ENCODE peak calls at places on chromosomes 1 and 21, in four cellular contexts. One of them, this sample, is unnamed.

GRCh38 chr1:116359060-116359830 is 13.8 kb upstream of the ATP1A1 start:
- DNase-seq in activated CD4-positive, alpha-beta T cell treated with anti-CD3 and anti-CD28 coated beads for 48 hours: no peak
- DNase-seq in neural crest cell: no peak
- DNase-seq in D341Med: no peak
- DNase-seq in this sample: no peak

GRCh38 chr1:167605576-167605975 is 24.5 kb upstream of the RCSD1 start:
- DNase-seq in neural crest cell: no peak
- DNase-seq in D341Med: no peak
- DNase-seq in activated CD4-positive, alpha-beta T cell treated with anti-CD3 and anti-CD28 coated beads for 48 hours: no peak
- DNase-seq in this sample: no peak

GRCh38 chr1:54384921-54385726 is 21.1 kb downstream of the SSBP3 start:
- DNase-seq in activated CD4-positive, alpha-beta T cell treated with anti-CD3 and anti-CD28 coated beads for 48 hours: no peak
- DNase-seq in neural crest cell: no peak
- DNase-seq in D341Med: no peak
- DNase-seq in this sample: no peak

GRCh38 chr1:22177354-22178003 is 34.6 kb upstream of the WNT4 start:
- DNase-seq in neural crest cell: no peak
- DNase-seq in activated CD4-positive, alpha-beta T cell treated with anti-CD3 and anti-CD28 coated beads for 48 hours: peak
- DNase-seq in D341Med: no peak
- DNase-seq in this sample: no peak

GRCh38 chr1:94068096-94068830 is 52.7 kb downstream of the ABCA4 start:
- DNase-seq in activated CD4-positive, alpha-beta T cell treated with anti-CD3 and anti-CD28 coated beads for 48 hours: no peak
- DNase-seq in D341Med: no peak
- DNase-seq in neural crest cell: no peak
- DNase-seq in this sample: no peak

GRCh38 chr1:230592848-230593247 is 49.4 kb upstream of the COG2 start:
- DNase-seq in neural crest cell: no peak
- DNase-seq in D341Med: no peak
- DNase-seq in activated CD4-positive, alpha-beta T cell treated with anti-CD3 and anti-CD28 coated beads for 48 hours: no peak
- DNase-seq in this sample: no peak

GRCh38 chr21:46151989-46152938 is 3.1 kb downstream of the FTCD start:
- DNase-seq in neural crest cell: no peak
- DNase-seq in D341Med: no peak
- DNase-seq in activated CD4-positive, alpha-beta T cell treated with anti-CD3 and anti-CD28 coated beads for 48 hours: peak
- DNase-seq in this sample: no peak

GRCh38 chr1:164783778-164784555 is 225.0 kb downstream of the PBX1 start:
- DNase-seq in activated CD4-positive, alpha-beta T cell treated with anti-CD3 and anti-CD28 coated beads for 48 hours: no peak
- DNase-seq in D341Med: no peak
- DNase-seq in neural crest cell: no peak
- DNase-seq in this sample: no peak

GRCh38 chr1:7404046-7404742 is 366.9 kb upstream of the VAMP3 start:
- DNase-seq in activated CD4-positive, alpha-beta T cell treated with anti-CD3 and anti-CD28 coated beads for 48 hours: no peak
- DNase-seq in neural crest cell: peak
- DNase-seq in D341Med: peak
- DNase-seq in this sample: no peak

GRCh38 chr1:213623103-213623581 is 364.6 kb upstream of the PROX1 start:
- DNase-seq in activated CD4-positive, alpha-beta T cell treated with anti-CD3 and anti-CD28 coated beads for 48 hours: no peak
- DNase-seq in D341Med: no peak
- DNase-seq in neural crest cell: no peak
- DNase-seq in this sample: no peak

GRCh38 chr21:42592156-42592820 is 61.1 kb upstream of the PDE9A start:
- DNase-seq in D341Med: no peak
- DNase-seq in neural crest cell: no peak
- DNase-seq in activated CD4-positive, alpha-beta T cell treated with anti-CD3 and anti-CD28 coated beads for 48 hours: no peak
- DNase-seq in this sample: no peak

GRCh38 chr21:45846373-45847160 is 135.0 kb upstream of the COL6A1 start:
- DNase-seq in activated CD4-positive, alpha-beta T cell treated with anti-CD3 and anti-CD28 coated beads for 48 hours: no peak
- DNase-seq in D341Med: no peak
- DNase-seq in neural crest cell: no peak
- DNase-seq in this sample: no peak

GRCh38 chr1:1623181-1623630 is 7.9 kb downstream of the MIB2 start:
- DNase-seq in neural crest cell: no peak
- DNase-seq in D341Med: no peak
- DNase-seq in activated CD4-positive, alpha-beta T cell treated with anti-CD3 and anti-CD28 coated beads for 48 hours: no peak
- DNase-seq in this sample: peak

GRCh38 chr1:21302747-21303715 is 12.8 kb upstream of the ECE1 start:
- DNase-seq in activated CD4-positive, alpha-beta T cell treated with anti-CD3 and anti-CD28 coated beads for 48 hours: no peak
- DNase-seq in D341Med: no peak
- DNase-seq in neural crest cell: no peak
- DNase-seq in this sample: no peak

GRCh38 chr1:161954050-161954449 is 69.6 kb downstream of the OLFML2B start:
- DNase-seq in activated CD4-positive, alpha-beta T cell treated with anti-CD3 and anti-CD28 coated beads for 48 hours: no peak
- DNase-seq in D341Med: no peak
- DNase-seq in neural crest cell: no peak
- DNase-seq in this sample: no peak

GRCh38 chr1:51558375-51558924 is 39.4 kb upstream of the EPS15 start:
- DNase-seq in activated CD4-positive, alpha-beta T cell treated with anti-CD3 and anti-CD28 coated beads for 48 hours: no peak
- DNase-seq in D341Med: no peak
- DNase-seq in neural crest cell: no peak
- DNase-seq in this sample: no peak

GRCh38 chr1:110305875-110306420 is 33.2 kb upstream of the RBM15 start:
- DNase-seq in D341Med: no peak
- DNase-seq in neural crest cell: no peak
- DNase-seq in activated CD4-positive, alpha-beta T cell treated with anti-CD3 and anti-CD28 coated beads for 48 hours: no peak
- DNase-seq in this sample: no peak

GRCh38 chr1:246691622-246692495 is 32.4 kb upstream of the SCCPDH start:
- DNase-seq in activated CD4-positive, alpha-beta T cell treated with anti-CD3 and anti-CD28 coated beads for 48 hours: no peak
- DNase-seq in D341Med: no peak
- DNase-seq in neural crest cell: no peak
- DNase-seq in this sample: no peak

GRCh38 chr1:26126321-26127084 is 14.9 kb downstream of the PDIK1L start:
- DNase-seq in D341Med: no peak
- DNase-seq in neural crest cell: no peak
- DNase-seq in activated CD4-positive, alpha-beta T cell treated with anti-CD3 and anti-CD28 coated beads for 48 hours: peak
- DNase-seq in this sample: peak

GRCh38 chr1:18282851-18283600 is 175.4 kb downstream of the IGSF21 start:
- DNase-seq in activated CD4-positive, alpha-beta T cell treated with anti-CD3 and anti-CD28 coated beads for 48 hours: no peak
- DNase-seq in neural crest cell: no peak
- DNase-seq in D341Med: no peak
- DNase-seq in this sample: no peak

GRCh38 chr1:8815582-8816285 is 1.7 kb downstream of the RERE start:
- DNase-seq in neural crest cell: peak
- DNase-seq in activated CD4-positive, alpha-beta T cell treated with anti-CD3 and anti-CD28 coated beads for 48 hours: no peak
- DNase-seq in D341Med: no peak
- DNase-seq in this sample: no peak

GRCh38 chr1:94011709-94012590 is 102.7 kb upstream of the GCLM start:
- DNase-seq in activated CD4-positive, alpha-beta T cell treated with anti-CD3 and anti-CD28 coated beads for 48 hours: no peak
- DNase-seq in D341Med: no peak
- DNase-seq in neural crest cell: no peak
- DNase-seq in this sample: no peak

GRCh38 chr1:247681288-247681897 is 1.9 kb upstream of the OR13G1 start:
- DNase-seq in neural crest cell: peak
- DNase-seq in activated CD4-positive, alpha-beta T cell treated with anti-CD3 and anti-CD28 coated beads for 48 hours: peak
- DNase-seq in D341Med: peak
- DNase-seq in this sample: no peak

GRCh38 chr1:1943834-1944570 is 24.9 kb upstream of the TMEM52 start:
- DNase-seq in D341Med: peak
- DNase-seq in neural crest cell: peak
- DNase-seq in activated CD4-positive, alpha-beta T cell treated with anti-CD3 and anti-CD28 coated beads for 48 hours: peak
- DNase-seq in this sample: peak

GRCh38 chr1:41851589-41851988 is 67.1 kb downstream of the HIVEP3 start:
- DNase-seq in neural crest cell: no peak
- DNase-seq in activated CD4-positive, alpha-beta T cell treated with anti-CD3 and anti-CD28 coated beads for 48 hours: no peak
- DNase-seq in D341Med: no peak
- DNase-seq in this sample: no peak

GRCh38 chr1:1626207-1627141 is 5.5 kb upstream of the MMP23B start:
- DNase-seq in neural crest cell: no peak
- DNase-seq in D341Med: no peak
- DNase-seq in activated CD4-positive, alpha-beta T cell treated with anti-CD3 and anti-CD28 coated beads for 48 hours: no peak
- DNase-seq in this sample: peak

GRCh38 chr21:37642493-37642892 is 273.8 kb downstream of the KCNJ6 start:
- DNase-seq in activated CD4-positive, alpha-beta T cell treated with anti-CD3 and anti-CD28 coated beads for 48 hours: peak
- DNase-seq in neural crest cell: no peak
- DNase-seq in D341Med: peak
- DNase-seq in this sample: no peak

GRCh38 chr1:161164901-161165620 is 1.2 kb upstream of the PPOX start:
- DNase-seq in neural crest cell: no peak
- DNase-seq in D341Med: no peak
- DNase-seq in activated CD4-positive, alpha-beta T cell treated with anti-CD3 and anti-CD28 coated beads for 48 hours: no peak
- DNase-seq in this sample: no peak

GRCh38 chr21:26909972-26910371 is 56.9 kb downstream of the ADAMTS5 start:
- DNase-seq in activated CD4-positive, alpha-beta T cell treated with anti-CD3 and anti-CD28 coated beads for 48 hours: no peak
- DNase-seq in neural crest cell: no peak
- DNase-seq in D341Med: peak
- DNase-seq in this sample: no peak

GRCh38 chr1:5978452-5978851 is 13.8 kb downstream of the NPHP4 start:
- DNase-seq in D341Med: no peak
- DNase-seq in activated CD4-positive, alpha-beta T cell treated with anti-CD3 and anti-CD28 coated beads for 48 hours: no peak
- DNase-seq in neural crest cell: no peak
- DNase-seq in this sample: no peak

GRCh38 chr1:14962407-14962806 is 191.1 kb upstream of the TMEM51 start:
- DNase-seq in activated CD4-positive, alpha-beta T cell treated with anti-CD3 and anti-CD28 coated beads for 48 hours: no peak
- DNase-seq in neural crest cell: no peak
- DNase-seq in D341Med: no peak
- DNase-seq in this sample: no peak